ENCODE peak calls at places on chromosomes 5 and 9, in nine cellular contexts. Y, H, G, W, L, I, V, R and U are unnamed samples. For H3K36me3, the result is how much of the 10 kb centered on the place peaks cover.

GRCh38 chr5:126624534-126624933 is 23.8 kb downstream of the PHAX start:
- DNase-seq in Y (peak), H (no peak), G (no peak), W (no peak), L (peak), I (peak), V (no peak), R (peak), U (no peak)

GRCh38 chr5:96537386-96537785 is 104.3 kb upstream of the PCSK1 start:
- DNase-seq in Y (peak), H (no peak), G (no peak), W (no peak), L (no peak), I (peak), V (no peak), R (no peak), U (no peak)

GRCh38 chr9:74556685-74557084 is 59.5 kb downstream of the RORB start:
- DNase-seq in Y (no peak), H (no peak), G (no peak), W (no peak), L (no peak), I (no peak), V (no peak), R (no peak), U (no peak)

GRCh38 chr9:124340219-124341069 is 74.8 kb downstream of the PSMB7 start:
- DNase-seq in Y (no peak), H (no peak), G (no peak), W (no peak), L (no peak), I (no peak), V (no peak), R (no peak), U (peak)

GRCh38 chr5:177410575-177410974 is 1.2 kb upstream of the F12 start:
- DNase-seq in Y (no peak), H (no peak), G (no peak), W (no peak), L (no peak), I (no peak), V (no peak), R (no peak), U (no peak)

GRCh38 chr9:107282759-107283620 is at the start of gene RAD23B:
- DNase-seq in Y (peak), H (peak), G (peak), W (peak), L (peak), I (peak), V (peak), R (peak), U (peak)

GRCh38 chr9:95504053-95504963 is 12.5 kb downstream of the PTCH1 start:
- DNase-seq in Y (peak), H (no peak), G (no peak), W (peak), L (no peak), I (no peak), V (no peak), R (peak), U (peak)

GRCh38 chr5:39912880-39913279 is 488.1 kb upstream of the DAB2 start:
- DNase-seq in Y (no peak), H (no peak), G (no peak), W (no peak), L (no peak), I (no peak), V (no peak), R (no peak), U (no peak)

GRCh38 chr5:116806879-116807278 is 232.3 kb upstream of the SEMA6A start:
- DNase-seq in Y (no peak), H (no peak), G (no peak), W (no peak), L (peak), I (no peak), V (no peak), R (no peak), U (no peak)

GRCh38 chr5:59095480-59095879 is 512.6 kb downstream of the RAB3C start:
- DNase-seq in Y (no peak), H (no peak), G (no peak), W (no peak), L (no peak), I (no peak), V (no peak), R (no peak), U (no peak)

GRCh38 chr5:76524872-76525271 is 98.3 kb downstream of the F2RL2 start:
- DNase-seq in Y (no peak), H (no peak), G (no peak), W (no peak), L (no peak), I (no peak), V (no peak), R (no peak), U (no peak)

GRCh38 chr9:91298304-91298703 is 63.4 kb downstream of the AUH start:
- DNase-seq in Y (no peak), H (no peak), G (no peak), W (peak), L (no peak), I (no peak), V (no peak), R (no peak), U (no peak)

GRCh38 chr5:132176543-132176945 is 51.1 kb downstream of the P4HA2 start:
- DNase-seq in Y (no peak), H (no peak), G (no peak), W (no peak), L (no peak), I (no peak), V (no peak), R (no peak), U (no peak)

GRCh38 chr9:131429121-131430012 is 35.5 kb downstream of the PRRC2B start:
- DNase-seq in Y (no peak), H (no peak), G (peak), W (no peak), L (peak), I (no peak), V (no peak), R (no peak), U (no peak)
- H3K36me3 ChIP-seq in Y (under half), H (under half), G (under half), W (under half), L (under half), I (under half), V (under half), R (under half), U (under half)

GRCh38 chr5:95080456-95080855 is 204.4 kb downstream of the MCTP1 start:
- DNase-seq in Y (no peak), H (no peak), G (no peak), W (no peak), L (no peak), I (no peak), V (no peak), R (no peak), U (no peak)
- H3K4me3 ChIP-seq in Y (peak), H (no peak), G (peak), W (no peak), L (no peak), I (no peak), V (peak), R (peak), U (no peak)

GRCh38 chr5:54133917-54134316 is 176.5 kb downstream of the ARL15 start:
- DNase-seq in Y (no peak), H (no peak), G (no peak), W (no peak), L (no peak), I (no peak), V (no peak), R (no peak), U (no peak)

GRCh38 chr5:54136666-54137440 is 173.5 kb downstream of the ARL15 start:
- DNase-seq in Y (no peak), H (no peak), G (no peak), W (no peak), L (no peak), I (no peak), V (peak), R (no peak), U (no peak)

GRCh38 chr5:54140247-54140646 is 170.1 kb downstream of the ARL15 start:
- DNase-seq in Y (no peak), H (no peak), G (no peak), W (no peak), L (no peak), I (no peak), V (no peak), R (no peak), U (no peak)

DNA sequence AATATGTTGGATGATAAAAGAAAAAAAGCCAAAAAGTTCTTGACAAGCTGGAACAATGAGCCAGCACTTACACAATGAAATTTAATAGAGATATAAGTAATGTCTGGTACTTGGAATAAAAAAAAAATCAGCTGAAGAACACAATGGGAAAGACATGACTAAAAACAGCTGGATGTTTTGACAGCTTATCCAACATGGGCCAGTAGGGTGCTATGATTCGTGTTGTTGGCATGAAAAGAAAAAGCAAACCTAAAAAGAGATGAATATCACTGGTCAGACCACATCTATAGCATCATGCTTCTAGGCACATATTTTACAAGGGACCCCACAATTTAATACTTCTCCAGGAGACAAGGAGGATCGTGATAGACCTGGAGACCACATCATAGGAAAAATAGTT is 175.3 kb downstream of the ARL15 start:
- DNase-seq in Y (no peak), H (no peak), G (no peak), W (no peak), L (no peak), I (no peak), V (no peak), R (no peak), U (no peak)
- H3K36me3 ChIP-seq in Y (under half), H (under half), G (under half), W (under half), L (under half), I (under half), V (under half), R (under half), U (under half)

GRCh38 chr9:135073081-135073740 is 14.3 kb upstream of the OLFM1 start:
- DNase-seq in Y (no peak), H (no peak), G (peak), W (no peak), L (no peak), I (no peak), V (peak), R (no peak), U (no peak)

GRCh38 chr9:135075234-135076142 is 12.0 kb upstream of the OLFM1 start:
- DNase-seq in Y (no peak), H (no peak), G (peak), W (peak), L (peak), I (no peak), V (peak), R (peak), U (peak)

GRCh38 chr9:135073741-135074305 is 13.6 kb upstream of the OLFM1 start:
- DNase-seq in Y (no peak), H (no peak), G (peak), W (no peak), L (no peak), I (no peak), V (no peak), R (no peak), U (no peak)

GRCh38 chr9:135076143-135076875 is 11.2 kb upstream of the OLFM1 start:
- DNase-seq in Y (no peak), H (no peak), G (peak), W (no peak), L (no peak), I (no peak), V (peak), R (no peak), U (peak)

GRCh38 chr9:135074354-135075233 is 12.9 kb upstream of the OLFM1 start:
- DNase-seq in Y (no peak), H (no peak), G (peak), W (no peak), L (no peak), I (no peak), V (no peak), R (no peak), U (peak)
- H3K4me3 ChIP-seq in Y (no peak), H (peak), G (peak), W (peak), L (no peak), I (peak), V (peak), R (peak), U (peak)

DNA sequence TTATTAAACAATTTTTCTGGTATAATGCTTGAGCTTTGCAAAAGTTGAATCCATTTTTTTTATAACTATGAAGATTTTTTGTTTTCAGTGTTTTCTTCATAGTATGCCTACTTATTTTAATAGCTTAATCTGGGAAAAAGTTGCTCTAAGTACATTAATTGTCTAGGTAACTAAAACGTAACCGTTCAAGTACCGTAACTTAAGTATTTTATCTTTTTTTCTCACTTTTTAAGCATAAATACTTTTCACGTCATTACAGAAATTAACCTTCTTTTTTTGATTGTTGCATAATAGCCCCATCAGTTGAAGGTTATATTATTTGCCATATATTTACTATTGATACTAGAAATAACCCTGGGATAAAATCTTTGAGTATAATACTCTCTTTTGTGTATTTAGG is 15.2 kb downstream of the TNPO1 start:
- DNase-seq in Y (no peak), H (no peak), G (no peak), W (no peak), L (no peak), I (no peak), V (no peak), R (no peak), U (no peak)
- H3K36me3 ChIP-seq in Y (under half), H (under half), G (under half), W (under half), L (under half), I (under half), V (under half), R (under half), U (under half)

DNA sequence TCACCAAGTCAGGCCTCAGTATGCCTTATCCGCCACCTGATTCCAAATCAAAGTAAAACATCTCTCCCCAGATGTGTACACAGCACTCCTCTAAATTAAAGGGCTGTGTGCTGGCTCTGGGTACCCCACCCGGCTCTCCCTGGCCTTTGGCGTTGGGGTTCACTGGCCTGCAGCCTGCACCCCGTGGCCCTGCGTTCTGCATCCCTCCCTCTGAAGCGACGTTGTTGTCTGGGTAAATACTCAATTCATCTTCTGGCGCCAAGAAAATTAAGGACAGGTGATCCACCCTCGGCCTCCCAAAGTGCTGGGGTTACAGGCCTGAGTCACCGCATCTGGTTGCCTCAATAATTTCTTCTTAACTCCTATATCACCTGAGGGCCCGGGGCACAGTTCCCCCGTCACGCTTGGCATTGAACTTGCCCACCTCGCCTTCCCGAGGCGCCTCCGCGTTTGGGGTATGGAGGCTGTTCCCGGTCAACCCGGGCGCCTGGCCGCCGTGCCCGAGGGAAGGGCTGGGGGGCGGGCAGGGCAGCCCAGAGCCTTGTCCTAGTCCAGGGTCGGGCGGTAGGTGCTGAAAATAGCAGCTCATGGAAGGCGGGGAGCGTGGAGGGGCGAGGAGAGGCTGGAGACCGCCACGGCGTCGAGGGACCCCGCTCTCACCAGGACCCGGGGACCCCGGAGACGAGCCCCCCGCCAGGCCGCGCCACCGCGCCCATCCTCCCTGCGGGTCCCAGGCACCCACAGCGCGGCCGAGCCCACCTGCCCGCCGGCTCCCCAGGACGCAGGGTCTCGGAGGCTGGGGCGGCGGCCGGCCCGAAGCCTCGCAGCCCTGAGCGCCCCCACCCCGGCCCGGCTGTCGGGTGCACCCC is 531 bp downstream of the ABO start:
- DNase-seq in Y (no peak), H (no peak), G (no peak), W (no peak), L (no peak), I (no peak), V (no peak), R (no peak), U (peak)
- H3K4me3 ChIP-seq in Y (no peak), H (peak), G (peak), W (peak), L (peak), I (no peak), V (peak), R (peak), U (peak)